ENCODE peak calls at places on chromosomes 1 and 21, in six cellular contexts. S, A, C, D, E and H are unnamed samples.

GRCh38 chr1:183505338-183506089 is 33.2 kb downstream of the SMG7 start:
- DNase-seq in C (no peak), E (no peak), A (no peak), S (no peak), D (no peak), H (no peak)

GRCh38 chr1:203907901-203908300 is 46.5 kb downstream of the SNRPE start:
- DNase-seq in D (no peak), A (no peak), C (no peak), E (no peak), S (no peak), H (no peak)

GRCh38 chr1:33298623-33299277 is 22.1 kb downstream of the A3GALT2 start:
- DNase-seq in S (peak; percentile 88), A (peak; percentile 76), D (peak; percentile 47), E (peak; percentile 63), C (peak; percentile 86), H (no peak)

GRCh38 chr1:110243581-110243980 is 33.5 kb downstream of the KCNC4 start:
- DNase-seq in A (no peak), S (no peak), C (no peak), D (no peak), E (no peak), H (no peak)

GRCh38 chr1:7886346-7886745 is 33.5 kb upstream of the UTS2 start:
- DNase-seq in C (no peak), E (no peak), S (no peak), A (no peak), D (no peak), H (no peak)

GRCh38 chr1:37958690-37959089 is 11.8 kb upstream of the INPP5B start:
- DNase-seq in C (no peak), E (no peak), A (no peak), D (no peak), S (no peak), H (no peak)

GRCh38 chr1:81459043-81459442 is 341.7 kb upstream of the ADGRL2 start:
- DNase-seq in E (no peak), D (no peak), C (no peak), A (no peak), S (no peak), H (no peak)

GRCh38 chr1:190258003-190258402 is 219.7 kb downstream of the BRINP3 start:
- DNase-seq in E (no peak), D (no peak), C (no peak), A (no peak), S (no peak), H (no peak)

GRCh38 chr1:38919075-38919474 is 22.6 kb downstream of the RHBDL2 start:
- DNase-seq in C (peak; percentile 64), A (no peak), S (no peak), D (no peak), E (no peak), H (no peak)

GRCh38 chr1:39214998-39215873 is 10.7 kb downstream of the MACF1 start:
- DNase-seq in A (peak; percentile 64), E (peak; percentile 67), D (no peak), S (no peak), C (no peak), H (no peak)

GRCh38 chr1:211813590-211813989 is 17.0 kb downstream of the LPGAT1 start:
- DNase-seq in C (no peak), A (peak; percentile 72), S (peak; percentile 71), E (no peak), D (no peak), H (no peak)

GRCh38 chr1:7002728-7003127 is 217.5 kb downstream of the CAMTA1 start:
- DNase-seq in C (no peak), S (no peak), E (no peak), D (no peak), A (no peak), H (no peak)

GRCh38 chr21:40049031-40049958 is 182.1 kb downstream of the PCP4 start:
- DNase-seq in E (no peak), A (no peak), C (no peak), D (no peak), S (no peak), H (no peak)

GRCh38 chr1:191174298-191174697 is 696.6 kb upstream of the BRINP3 start:
- DNase-seq in D (peak; percentile 31), E (peak; percentile 8), A (no peak), C (no peak), S (no peak), H (no peak)

GRCh38 chr1:85321237-85321964 is 45.0 kb upstream of the BCL10 start:
- DNase-seq in A (no peak), D (peak; percentile 35), C (no peak), S (no peak), E (peak; percentile 27), H (no peak)

GRCh38 chr1:175960169-175960568 is 216.8 kb upstream of the TNR start:
- DNase-seq in D (no peak), S (no peak), E (no peak), C (no peak), A (no peak), H (no peak)

GRCh38 chr21:43609501-43610340 is 49.6 kb downstream of the HSF2BP start:
- DNase-seq in D (peak; percentile 93), S (no peak), E (no peak), A (peak; percentile 79), C (peak; percentile 76), H (no peak)

GRCh38 chr1:224542783-224543440 is 73.2 kb upstream of the CNIH3 start:
- DNase-seq in A (peak; percentile 24), C (no peak), D (peak; percentile 96), S (no peak), E (peak; percentile 68), H (no peak)

GRCh38 chr21:16535100-16535418 is 805.3 kb downstream of the USP25 start:
- DNase-seq in D (peak; percentile 61), S (peak; percentile 69), C (peak; percentile 28), E (no peak), A (peak; percentile 65), H (no peak)

GRCh38 chr21:15050588-15051377 is 14.0 kb downstream of the NRIP1 start:
- DNase-seq in D (no peak), C (no peak), S (no peak), E (peak; percentile 40), A (no peak), H (no peak)

GRCh38 chr21:15053531-15053930 is 11.3 kb downstream of the NRIP1 start:
- DNase-seq in E (no peak), A (no peak), C (no peak), S (no peak), D (no peak), H (no peak)

GRCh38 chr21:15054089-15054488 is 10.7 kb downstream of the NRIP1 start:
- DNase-seq in A (no peak), C (no peak), D (peak; percentile 25), E (peak; percentile 48), S (no peak), H (no peak)

GRCh38 chr21:15054606-15055239 is 10.1 kb downstream of the NRIP1 start:
- DNase-seq in C (no peak), A (no peak), S (no peak), D (no peak), E (no peak), H (no peak)

GRCh38 chr21:15051652-15052554 is 12.9 kb downstream of the NRIP1 start:
- DNase-seq in C (no peak), S (no peak), D (no peak), E (no peak), A (no peak), H (no peak)
- H3K27ac ChIP-seq in C (no peak overlapping the region), S (no peak overlapping the region), D (no peak overlapping the region), E (no peak overlapping the region), A (no peak overlapping the region), H (no peak overlapping the region)

GRCh38 chr1:97906567-97907228 is 14.1 kb downstream of the DPYD start:
- DNase-seq in A (peak; percentile 71), C (no peak), S (peak; percentile 58), E (no peak), D (peak; percentile 88), H (no peak)
- H3K4me1 ChIP-seq in A (peaks cover 33% of the 10 kb centered on the region), C (peaks cover 4% of the 10 kb centered on the region), S (peaks cover 22% of the 10 kb centered on the region), E (peaks cover 21% of the 10 kb centered on the region), D (peaks cover 43% of the 10 kb centered on the region), H (peaks cover 12% of the 10 kb centered on the region)

GRCh38 chr1:44777547-44777946 is 2.2 kb downstream of the RPS8 start:
- DNase-seq in A (no peak), S (no peak), C (no peak), D (no peak), E (no peak), H (no peak)

GRCh38 chr1:44778705-44779576 is 3.6 kb downstream of the RPS8 start:
- DNase-seq in E (no peak), C (no peak), A (no peak), D (no peak), S (no peak), H (no peak)

GRCh38 chr1:44776749-44777068 is 1.4 kb downstream of the RPS8 start:
- DNase-seq in A (no peak), S (no peak), D (no peak), E (no peak), C (no peak), H (no peak)

GRCh38 chr1:44775930-44776748 is 799 bp downstream of the RPS8 start:
- DNase-seq in A (peak; percentile 44), C (no peak), D (peak; percentile 36), S (no peak), E (peak; percentile 58), H (no peak)

DNA sequence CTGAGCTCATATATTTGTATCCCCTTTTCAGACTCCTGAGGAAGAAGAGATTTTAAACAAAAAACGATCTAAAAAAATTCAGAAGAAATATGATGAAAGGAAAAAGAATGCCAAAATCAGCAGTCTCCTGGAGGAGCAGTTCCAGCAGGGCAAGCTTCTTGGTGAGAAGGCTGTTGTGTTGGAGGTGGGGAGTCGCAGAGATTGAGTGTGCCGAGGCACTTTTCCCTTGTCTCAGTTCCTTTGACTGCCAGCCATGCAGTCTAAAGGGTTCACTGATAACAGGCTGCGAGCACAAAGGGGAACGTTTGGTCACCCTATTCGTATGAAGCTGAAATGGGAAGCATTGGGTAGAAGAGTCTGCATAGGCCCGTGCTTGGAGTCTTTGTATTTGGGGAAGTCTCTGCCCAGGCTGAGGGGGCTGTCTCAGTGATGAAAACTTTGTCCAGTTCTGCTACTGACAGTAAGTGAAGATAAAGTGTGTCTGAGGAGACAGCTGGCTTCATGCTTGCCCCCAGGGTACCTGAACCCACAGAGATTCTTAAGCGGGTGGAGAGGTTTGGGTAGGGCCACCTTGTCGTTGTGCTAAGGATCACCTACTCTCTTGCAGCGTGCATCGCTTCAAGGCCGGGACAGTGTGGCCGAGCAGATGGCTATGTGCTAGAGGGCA is 2.8 kb downstream of the RPS8 start:
- DNase-seq in C (no peak), S (no peak), A (no peak), D (no peak), E (no peak), H (no peak)
- H3K27ac ChIP-seq in C (no peak overlapping the region), S (no peak overlapping the region), A (no peak overlapping the region), D (no peak overlapping the region), E (no peak overlapping the region), H (no peak overlapping the region)

GRCh38 chr1:200414657-200415056 is 4.8 kb upstream of the ZNF281 start:
- DNase-seq in A (no peak), E (no peak), S (no peak), C (no peak), D (no peak), H (no peak)

GRCh38 chr1:200409203-200409760 is 554 bp downstream of the ZNF281 start:
- DNase-seq in A (peak; percentile 49), D (peak; percentile 59), E (peak; percentile 46), S (peak; percentile 76), C (no peak), H (no peak)

GRCh38 chr1:200410566-200410878 is 686 bp upstream of the ZNF281 start:
- DNase-seq in S (no peak), C (peak; percentile 10), A (peak; percentile 42), D (no peak), E (peak; percentile 44), H (no peak)

GRCh38 chr1:200409761-200410565 is at the start of gene ZNF281:
- DNase-seq in A (peak; percentile 97), C (peak; percentile 99), S (peak; percentile 98), D (peak; percentile 95), E (peak; percentile 99), H (peak; percentile 49)

GRCh38 chr1:200411406-200412257 is 1.8 kb upstream of the ZNF281 start:
- DNase-seq in C (no peak), E (no peak), A (no peak), D (no peak), S (no peak), H (no peak)
- H3K4me1 ChIP-seq in C (peaks cover 18% of the 10 kb centered on the region), E (peaks cover 35% of the 10 kb centered on the region), A (peaks cover 45% of the 10 kb centered on the region), D (peaks cover 47% of the 10 kb centered on the region), S (peaks cover 45% of the 10 kb centered on the region), H (peaks cover 50% of the 10 kb centered on the region)